ENCODE peak calls at places on chromosomes 13 and 19, in four cellular contexts. T, B, W and L are unnamed samples.

GRCh38 chr19:11361037-11361770 is 6.0 kb downstream of the PLPPR2 start:
- DNase-seq in T (no peak), B (no peak), W (no peak), L (no peak)

GRCh38 chr13:99034333-99035085 is 56.6 kb upstream of the DOCK9 start:
- DNase-seq in T (no peak), B (no peak), W (no peak), L (no peak)

GRCh38 chr13:44879452-44880058 is 109.7 kb downstream of the NUFIP1 start:
- DNase-seq in T (no peak), B (peak), W (no peak), L (peak)

GRCh38 chr19:38765214-38765613 is 8.1 kb downstream of the LGALS7 start:
- DNase-seq in T (no peak), B (no peak), W (no peak), L (no peak)

GRCh38 chr19:32877323-32877912 is 7.9 kb upstream of the SLC7A9 start:
- DNase-seq in T (no peak), B (no peak), W (no peak), L (no peak)

GRCh38 chr13:48975101-48975925 is at the start of gene FNDC3A:
- DNase-seq in T (peak), B (peak), W (peak), L (peak)

GRCh38 chr19:463483-464130 is 2.8 kb upstream of the SHC2 start:
- DNase-seq in T (no peak), B (no peak), W (no peak), L (no peak)

GRCh38 chr13:101397742-101398141 is 18.6 kb downstream of the NALCN start:
- DNase-seq in T (no peak), B (peak), W (no peak), L (no peak)

GRCh38 chr19:3599776-3600183 is 6.9 kb downstream of the TBXA2R start:
- DNase-seq in T (peak), B (no peak), W (no peak), L (no peak)

GRCh38 chr13:64684685-64685431 is 2545.3 kb downstream of the PCDH9 start:
- DNase-seq in T (no peak), B (no peak), W (no peak), L (no peak)

GRCh38 chr13:25778808-25779207 is 273.0 kb downstream of the SHISA2 start:
- DNase-seq in T (no peak), B (no peak), W (no peak), L (peak)

GRCh38 chr19:16383584-16384161 is 59.0 kb downstream of the KLF2 start:
- DNase-seq in T (no peak), B (no peak), W (no peak), L (no peak)

GRCh38 chr13:110835721-110836599 is 78.9 kb downstream of the ANKRD10 start:
- DNase-seq in T (no peak), B (no peak), W (no peak), L (no peak)

GRCh38 chr13:79673993-79674377 is 193.0 kb downstream of the NDFIP2 start:
- DNase-seq in T (no peak), B (no peak), W (no peak), L (no peak)

GRCh38 chr13:47794963-47795362 is 206.1 kb downstream of the SUCLA2 start:
- DNase-seq in T (peak), B (no peak), W (peak), L (peak)

GRCh38 chr13:113845055-113845454 is 18.8 kb downstream of the GAS6 start:
- DNase-seq in T (no peak), B (no peak), W (peak), L (no peak)

GRCh38 chr13:99916366-99917103 is 55.0 kb downstream of the ZIC5 start:
- DNase-seq in T (peak), B (peak), W (peak), L (peak)

GRCh38 chr19:4694211-4694987 is 24.3 kb upstream of the MYDGF start:
- DNase-seq in T (peak), B (peak), W (no peak), L (peak)

GRCh38 chr19:14440049-14440448 is 6.9 kb downstream of the PKN1 start:
- DNase-seq in T (no peak), B (peak), W (no peak), L (peak)

GRCh38 chr13:32645854-32646253 is 59.6 kb downstream of the PDS5B start:
- DNase-seq in T (no peak), B (no peak), W (no peak), L (peak)

GRCh38 chr19:49812997-49813861 is at the start of gene FUZ:
- DNase-seq in T (peak), B (peak), W (no peak), L (peak)
- TF ChIP-seq POLR2A in T (peak), B (no peak), W (no peak), L (peak)

GRCh38 chr13:38045278-38046048 is 175.9 kb upstream of the TRPC4 start:
- DNase-seq in T (no peak), B (peak), W (peak), L (peak)

GRCh38 chr13:38044067-38044466 is 174.5 kb upstream of the TRPC4 start:
- DNase-seq in T (no peak), B (no peak), W (no peak), L (no peak)

GRCh38 chr13:38046049-38046376 is 176.4 kb upstream of the TRPC4 start:
- DNase-seq in T (no peak), B (no peak), W (no peak), L (no peak)

GRCh38 chr13:38042771-38043170 is 173.2 kb upstream of the TRPC4 start:
- DNase-seq in T (no peak), B (no peak), W (no peak), L (no peak)
- TF ChIP-seq MAX in T (no peak), B (no peak), W (no peak), L (no peak)

GRCh38 chr13:94233401-94233800 is 246.1 kb downstream of the DCT start:
- DNase-seq in T (peak), B (peak), W (no peak), L (no peak)
- TF ChIP-seq MYC in T (no peak), B (no peak), W (no peak), L (no peak)

GRCh38 chr19:12794936-12795335 is 3.6 kb downstream of the JUNB start:
- DNase-seq in T (no peak), B (no peak), W (no peak), L (no peak)

GRCh38 chr19:12792853-12793289 is 1.6 kb downstream of the JUNB start:
- DNase-seq in T (no peak), B (peak), W (no peak), L (no peak)

GRCh38 chr19:12796146-12797071 is 5.1 kb downstream of the JUNB start:
- DNase-seq in T (no peak), B (peak), W (peak), L (peak)

GRCh38 chr19:12793290-12794195 is 2.3 kb downstream of the JUNB start:
- DNase-seq in T (peak), B (peak), W (peak), L (peak)

GRCh38 chr19:12794196-12794921 is 3.1 kb downstream of the JUNB start:
- DNase-seq in T (no peak), B (no peak), W (no peak), L (peak)
- TF ChIP-seq POLR2A in T (no peak), B (peak), W (no peak), L (no peak)

GRCh38 chr13:46010148-46010547 is 42.4 kb downstream of the ZC3H13 start:
- DNase-seq in T (no peak), B (no peak), W (no peak), L (peak)
- TF ChIP-seq MAX in T (no peak), B (no peak), W (no peak), L (no peak)

GRCh38 chr13:51861728-51862300 is at the start of gene CCDC70:
- DNase-seq in T (no peak), B (peak), W (no peak), L (peak)
- TF ChIP-seq MYC in T (no peak), B (no peak), W (no peak), L (no peak)

GRCh38 chr19:44499962-44500949 is at the start of gene ZNF180:
- DNase-seq in T (peak), B (peak), W (peak), L (peak)
- TF ChIP-seq POLR2A in T (peak), B (peak), W (peak), L (peak)

GRCh38 chr19:2121416-2122051 is 24.8 kb downstream of the IZUMO4 start:
- DNase-seq in T (no peak), B (no peak), W (no peak), L (no peak)

GRCh38 chr19:2120821-2121220 is 24.1 kb downstream of the IZUMO4 start:
- DNase-seq in T (no peak), B (no peak), W (no peak), L (no peak)

GRCh38 chr19:2122251-2122650 is 25.5 kb downstream of the IZUMO4 start:
- DNase-seq in T (no peak), B (no peak), W (no peak), L (no peak)

GRCh38 chr19:2122982-2123381 is 26.3 kb downstream of the IZUMO4 start:
- DNase-seq in T (no peak), B (no peak), W (no peak), L (no peak)

GRCh38 chr19:2123682-2124387 is 27.1 kb downstream of the IZUMO4 start:
- DNase-seq in T (no peak), B (no peak), W (no peak), L (peak)
- TF ChIP-seq MAX in T (no peak), B (no peak), W (no peak), L (peak)

GRCh38 chr19:56133858-56134654 is 7.0 kb upstream of the ZNF444 start:
- DNase-seq in T (no peak), B (no peak), W (no peak), L (peak)
- TF ChIP-seq MYC in T (no peak), B (no peak), W (no peak), L (peak)

GRCh38 chr19:42284066-42284501 is 15.0 kb downstream of the CIC start:
- DNase-seq in T (peak), B (peak), W (no peak), L (peak)
- TF ChIP-seq POLR2A in T (peak), B (no peak), W (no peak), L (peak)